ENCODE peak calls at places on chromosome 2, in four cellular contexts. F is coronary artery, W is occipital lobe, J is cardiac muscle cell. U is an unnamed sample.

GRCh38 chr2:126656311-126657145 is 570 bp downstream of the GYPC start:
- DNase-seq in F (no peak), J (peak), W (no peak), U (no peak)

GRCh38 chr2:176083796-176084261 is at the start of gene EVX2:
- DNase-seq in J (no peak), F (peak), W (no peak), U (no peak)

GRCh38 chr2:175030380-175031271 is 25.4 kb upstream of the CHN1 start:
- DNase-seq in F (no peak), J (peak), W (no peak), U (no peak)

GRCh38 chr2:29518010-29518409 is 402.8 kb downstream of the CLIP4 start:
- DNase-seq in F (no peak), J (no peak), W (no peak), U (no peak)

GRCh38 chr2:68368657-68369339 is 3.7 kb downstream of the PLEK start:
- DNase-seq in F (no peak), J (no peak), W (peak), U (no peak)

GRCh38 chr2:83069724-83070123 is 1389.4 kb downstream of the SUCLG1 start:
- DNase-seq in F (no peak), W (no peak), J (no peak), U (no peak)

GRCh38 chr2:177606636-177607035 is 214.1 kb downstream of the AGPS start:
- DNase-seq in J (no peak), F (no peak), W (no peak), U (no peak)

GRCh38 chr2:188367164-188367563 is 75.5 kb downstream of the GULP1 start:
- DNase-seq in F (no peak), W (no peak), J (no peak), U (no peak)

GRCh38 chr2:240997856-240998705 is at the start of gene SNED1:
- DNase-seq in F (peak), W (no peak), J (peak), U (peak)

GRCh38 chr2:25268136-25268535 is 73.6 kb downstream of the DNMT3A start:
- DNase-seq in W (no peak), J (no peak), F (no peak), U (no peak)

GRCh38 chr2:101793277-101793969 is 95.9 kb downstream of the MAP4K4 start:
- DNase-seq in F (no peak), W (no peak), J (peak), U (no peak)

GRCh38 chr2:96940026-96940601 is 46.3 kb downstream of the FAM178B start:
- DNase-seq in F (no peak), W (no peak), J (no peak), U (no peak)

GRCh38 chr2:83826601-83827000 is 632.5 kb downstream of the SUCLG1 start:
- DNase-seq in F (no peak), J (no peak), W (no peak), U (no peak)

GRCh38 chr2:47303341-47304148 is 99.4 kb upstream of the MSH2 start:
- DNase-seq in W (no peak), F (no peak), J (no peak), U (no peak)

GRCh38 chr2:71460595-71461303 is 7.4 kb downstream of the DYSF start:
- DNase-seq in W (no peak), J (no peak), F (no peak), U (peak)

GRCh38 chr2:189337648-189338047 is 103.6 kb upstream of the WDR75 start:
- DNase-seq in F (no peak), W (no peak), J (no peak), U (no peak)

GRCh38 chr2:43228782-43229659 is 2.6 kb upstream of the ZFP36L2 start:
- DNase-seq in F (no peak), J (no peak), W (no peak), U (no peak)

GRCh38 chr2:237520290-237520689 is 33.2 kb downstream of the MLPH start:
- DNase-seq in W (no peak), F (no peak), J (no peak), U (no peak)

GRCh38 chr2:69495008-69495407 is 57.8 kb upstream of the NFU1 start:
- DNase-seq in F (no peak), W (no peak), J (no peak), U (no peak)

GRCh38 chr2:229673676-229674075 is 40.7 kb downstream of the DNER start:
- DNase-seq in J (no peak), F (no peak), W (no peak), U (no peak)

GRCh38 chr2:149213764-149214493 is 116.5 kb upstream of the LYPD6 start:
- DNase-seq in W (no peak), J (no peak), F (no peak), U (no peak)

GRCh38 chr2:207996848-207997247 is 28.5 kb downstream of the PLEKHM3 start:
- DNase-seq in W (no peak), F (no peak), J (no peak), U (no peak)

GRCh38 chr2:219423656-219424378 is 5.6 kb downstream of the DES start:
- DNase-seq in F (no peak), J (no peak), W (no peak), U (no peak)

GRCh38 chr2:239246723-239247122 is 154.1 kb downstream of the HDAC4 start:
- DNase-seq in F (peak), W (no peak), J (no peak), U (no peak)

GRCh38 chr2:7595181-7595580 is 678.0 kb downstream of the RNF144A start:
- DNase-seq in W (no peak), J (no peak), F (no peak), U (no peak)

GRCh38 chr2:43110442-43110871 is 115.9 kb downstream of the ZFP36L2 start:
- DNase-seq in J (peak), F (no peak), W (no peak), U (no peak)

GRCh38 chr2:96747061-96747460 is 7.2 kb upstream of the LMAN2L start:
- DNase-seq in W (no peak), F (no peak), J (no peak), U (no peak)

GRCh38 chr2:27071990-27072830 is 756 bp upstream of the OST4 start:
- DNase-seq in J (peak), W (peak), F (peak), U (no peak)

GRCh38 chr2:14623241-14623640 is 9.3 kb upstream of the LRATD1 start:
- DNase-seq in W (no peak), J (no peak), F (no peak), U (no peak)

GRCh38 chr2:165758276-165758675 is 35.8 kb downstream of the GALNT3 start:
- DNase-seq in F (no peak), W (no peak), J (no peak), U (no peak)

GRCh38 chr2:239158641-239159475 is 242.0 kb downstream of the HDAC4 start:
- DNase-seq in F (peak), J (no peak), W (no peak), U (no peak)